ENCODE peak calls at places on chromosome 11, in six cellular contexts. One of them, this sample, is unnamed.
A peak's percentile ranks its signal among the peaks of the same experiment; 100 is the strongest.

GRCh38 chr11:17838102-17838501 is 103.5 kb downstream of the KCNC1 start:
- ATAC-seq in Panc1: no peak
- ATAC-seq in K562: no peak
- ATAC-seq in HepG2: no peak
- ATAC-seq in GM12878: no peak
- ATAC-seq in HCT116: no peak
- ATAC-seq in this sample: no peak

GRCh38 chr11:59954219-59954847 is 9.5 kb upstream of the OOSP4A start:
- ATAC-seq in GM12878: no peak
- ATAC-seq in HCT116: no peak
- ATAC-seq in K562: no peak
- ATAC-seq in HepG2: no peak
- ATAC-seq in Panc1: no peak
- ATAC-seq in this sample: no peak

GRCh38 chr11:73542175-73542574 is 55.7 kb downstream of the FAM168A start:
- ATAC-seq in HCT116: no peak
- ATAC-seq in HepG2: no peak
- ATAC-seq in K562: no peak
- ATAC-seq in Panc1: no peak
- ATAC-seq in GM12878: no peak
- ATAC-seq in this sample: no peak

GRCh38 chr11:35112056-35112845 is 26.7 kb upstream of the CD44 start:
- ATAC-seq in HepG2: no peak
- ATAC-seq in GM12878: no peak
- ATAC-seq in Panc1: no peak
- ATAC-seq in HCT116: no peak
- ATAC-seq in K562: no peak
- ATAC-seq in this sample: no peak

GRCh38 chr11:119567667-119568582 is 145.0 kb upstream of the THY1 start:
- ATAC-seq in HepG2: no peak
- ATAC-seq in HCT116: peak; percentile 20
- ATAC-seq in K562: peak; percentile 70
- ATAC-seq in Panc1: no peak
- ATAC-seq in GM12878: peak; percentile 90
- ATAC-seq in this sample: peak; percentile 43

GRCh38 chr11:75476716-75477613 is 44.0 kb upstream of the KLHL35 start:
- ATAC-seq in Panc1: no peak
- ATAC-seq in GM12878: no peak
- ATAC-seq in HCT116: no peak
- ATAC-seq in K562: no peak
- ATAC-seq in HepG2: no peak
- ATAC-seq in this sample: no peak

GRCh38 chr11:117071344-117071787 is 26.9 kb downstream of the SIK3 start:
- ATAC-seq in Panc1: no peak
- ATAC-seq in HepG2: peak; percentile 83
- ATAC-seq in K562: peak; percentile 81
- ATAC-seq in GM12878: no peak
- ATAC-seq in HCT116: no peak
- ATAC-seq in this sample: no peak

GRCh38 chr11:100151944-100152343 is 535.1 kb upstream of the ARHGAP42 start:
- ATAC-seq in GM12878: no peak
- ATAC-seq in HepG2: no peak
- ATAC-seq in HCT116: no peak
- ATAC-seq in Panc1: no peak
- ATAC-seq in K562: no peak
- ATAC-seq in this sample: no peak

GRCh38 chr11:46808804-46809431 is 37.2 kb downstream of the CKAP5 start:
- ATAC-seq in HCT116: peak; percentile 75
- ATAC-seq in HepG2: peak; percentile 77
- ATAC-seq in Panc1: peak; percentile 71
- ATAC-seq in GM12878: peak; percentile 34
- ATAC-seq in K562: peak; percentile 86
- ATAC-seq in this sample: no peak

GRCh38 chr11:27201454-27202302 is 161.1 kb downstream of the BBOX1 start:
- ATAC-seq in HepG2: peak; percentile 93
- ATAC-seq in K562: peak; percentile 85
- ATAC-seq in HCT116: no peak
- ATAC-seq in Panc1: peak; percentile 87
- ATAC-seq in GM12878: no peak
- ATAC-seq in this sample: peak; percentile 54

GRCh38 chr11:41245704-41246398 is 213.6 kb downstream of the LRRC4C start:
- ATAC-seq in GM12878: peak; percentile 73
- ATAC-seq in HCT116: no peak
- ATAC-seq in Panc1: no peak
- ATAC-seq in HepG2: peak; percentile 61
- ATAC-seq in K562: no peak
- ATAC-seq in this sample: no peak

GRCh38 chr11:118921121-118921928 is 4.4 kb downstream of the BCL9L start:
- ATAC-seq in HCT116: no peak
- ATAC-seq in GM12878: no peak
- ATAC-seq in Panc1: no peak
- ATAC-seq in HepG2: peak; percentile 30
- ATAC-seq in K562: no peak
- ATAC-seq in this sample: peak; percentile 45

GRCh38 chr11:9263840-9264380 is 1.2 kb downstream of the DENND5A start:
- ATAC-seq in HCT116: no peak
- ATAC-seq in Panc1: peak; percentile 3
- ATAC-seq in K562: peak; percentile 30
- ATAC-seq in GM12878: peak; percentile 83
- ATAC-seq in HepG2: peak; percentile 19
- ATAC-seq in this sample: no peak

GRCh38 chr11:9787981-9788521 is 124.2 kb downstream of the SWAP70 start:
- ATAC-seq in K562: no peak
- ATAC-seq in HepG2: no peak
- ATAC-seq in Panc1: no peak
- ATAC-seq in GM12878: no peak
- ATAC-seq in HCT116: no peak
- ATAC-seq in this sample: peak; percentile 74

GRCh38 chr11:130510407-130511006 is 62.1 kb downstream of the ADAMTS15 start:
- ATAC-seq in K562: no peak
- ATAC-seq in Panc1: peak; percentile 79
- ATAC-seq in GM12878: no peak
- ATAC-seq in HCT116: no peak
- ATAC-seq in HepG2: no peak
- ATAC-seq in this sample: no peak

GRCh38 chr11:75656044-75656726 is 12.7 kb downstream of the MAP6 start:
- ATAC-seq in Panc1: no peak
- ATAC-seq in HepG2: peak; percentile 57
- ATAC-seq in HCT116: no peak
- ATAC-seq in GM12878: no peak
- ATAC-seq in K562: peak; percentile 48
- ATAC-seq in this sample: no peak

GRCh38 chr11:116339306-116339705 is 433.5 kb downstream of the BUD13 start:
- ATAC-seq in K562: no peak
- ATAC-seq in HepG2: peak; percentile 89
- ATAC-seq in HCT116: no peak
- ATAC-seq in Panc1: no peak
- ATAC-seq in GM12878: no peak
- ATAC-seq in this sample: no peak

GRCh38 chr11:69644071-69644961 is 3.4 kb downstream of the CCND1 start:
- ATAC-seq in HCT116: peak; percentile 6
- ATAC-seq in Panc1: peak; percentile 1
- ATAC-seq in GM12878: no peak
- ATAC-seq in HepG2: peak; percentile 68
- ATAC-seq in K562: peak; percentile 33
- ATAC-seq in this sample: peak; percentile 74

GRCh38 chr11:114243461-114244372 is 52.5 kb upstream of the NNMT start:
- ATAC-seq in K562: peak; percentile 50
- ATAC-seq in HCT116: no peak
- ATAC-seq in HepG2: no peak
- ATAC-seq in GM12878: no peak
- ATAC-seq in Panc1: peak; percentile 23
- ATAC-seq in this sample: peak; percentile 58

GRCh38 chr11:70111269-70112016 is 33.3 kb downstream of the ANO1 start:
- ATAC-seq in GM12878: no peak
- ATAC-seq in K562: peak; percentile 97
- ATAC-seq in HCT116: peak; percentile 60
- ATAC-seq in Panc1: peak; percentile 54
- ATAC-seq in HepG2: no peak
- ATAC-seq in this sample: no peak

GRCh38 chr11:75795276-75796090 is 19.5 kb upstream of the UVRAG start:
- ATAC-seq in GM12878: no peak
- ATAC-seq in K562: no peak
- ATAC-seq in HCT116: peak; percentile 44
- ATAC-seq in Panc1: no peak
- ATAC-seq in HepG2: peak; percentile 80
- ATAC-seq in this sample: no peak

GRCh38 chr11:3816673-3817072 is 8.3 kb downstream of the PGAP2 start:
- ATAC-seq in HCT116: no peak
- ATAC-seq in Panc1: no peak
- ATAC-seq in K562: no peak
- ATAC-seq in GM12878: no peak
- ATAC-seq in HepG2: no peak
- ATAC-seq in this sample: no peak

GRCh38 chr11:62497132-62497915 is 49.3 kb downstream of the AHNAK start:
- ATAC-seq in K562: peak; percentile 5
- ATAC-seq in HCT116: peak; percentile 77
- ATAC-seq in Panc1: peak; percentile 85
- ATAC-seq in GM12878: peak; percentile 75
- ATAC-seq in HepG2: peak; percentile 81
- ATAC-seq in this sample: peak; percentile 29

GRCh38 chr11:14678350-14678749 is 34.7 kb downstream of the PDE3B start:
- ATAC-seq in K562: no peak
- ATAC-seq in GM12878: no peak
- ATAC-seq in HepG2: no peak
- ATAC-seq in Panc1: no peak
- ATAC-seq in HCT116: no peak
- ATAC-seq in this sample: no peak

GRCh38 chr11:72950685-72951084 is 136.5 kb downstream of the ATG16L2 start:
- ATAC-seq in HCT116: no peak
- ATAC-seq in Panc1: no peak
- ATAC-seq in HepG2: no peak
- ATAC-seq in K562: no peak
- ATAC-seq in GM12878: no peak
- ATAC-seq in this sample: no peak

GRCh38 chr11:76616676-76617552 is 53.6 kb downstream of the LRRC32 start:
- ATAC-seq in Panc1: no peak
- ATAC-seq in GM12878: no peak
- ATAC-seq in K562: no peak
- ATAC-seq in HepG2: no peak
- ATAC-seq in HCT116: no peak
- ATAC-seq in this sample: no peak

GRCh38 chr11:7597620-7598019 is 75.7 kb downstream of the CYB5R2 start:
- ATAC-seq in GM12878: no peak
- ATAC-seq in HCT116: peak; percentile 60
- ATAC-seq in K562: no peak
- ATAC-seq in HepG2: no peak
- ATAC-seq in Panc1: no peak
- ATAC-seq in this sample: no peak

GRCh38 chr11:7596975-7597391 is 76.3 kb downstream of the CYB5R2 start:
- ATAC-seq in K562: no peak
- ATAC-seq in HCT116: no peak
- ATAC-seq in GM12878: no peak
- ATAC-seq in Panc1: no peak
- ATAC-seq in HepG2: no peak
- ATAC-seq in this sample: no peak

GRCh38 chr11:7603031-7603781 is 70.1 kb downstream of the CYB5R2 start:
- ATAC-seq in Panc1: no peak
- ATAC-seq in HCT116: no peak
- ATAC-seq in GM12878: no peak
- ATAC-seq in HepG2: no peak
- ATAC-seq in K562: no peak
- ATAC-seq in this sample: peak; percentile 40

GRCh38 chr11:7599209-7599608 is 74.1 kb downstream of the CYB5R2 start:
- ATAC-seq in HepG2: no peak
- ATAC-seq in K562: peak; percentile 19
- ATAC-seq in Panc1: no peak
- ATAC-seq in GM12878: no peak
- ATAC-seq in HCT116: no peak
- ATAC-seq in this sample: no peak

DNA sequence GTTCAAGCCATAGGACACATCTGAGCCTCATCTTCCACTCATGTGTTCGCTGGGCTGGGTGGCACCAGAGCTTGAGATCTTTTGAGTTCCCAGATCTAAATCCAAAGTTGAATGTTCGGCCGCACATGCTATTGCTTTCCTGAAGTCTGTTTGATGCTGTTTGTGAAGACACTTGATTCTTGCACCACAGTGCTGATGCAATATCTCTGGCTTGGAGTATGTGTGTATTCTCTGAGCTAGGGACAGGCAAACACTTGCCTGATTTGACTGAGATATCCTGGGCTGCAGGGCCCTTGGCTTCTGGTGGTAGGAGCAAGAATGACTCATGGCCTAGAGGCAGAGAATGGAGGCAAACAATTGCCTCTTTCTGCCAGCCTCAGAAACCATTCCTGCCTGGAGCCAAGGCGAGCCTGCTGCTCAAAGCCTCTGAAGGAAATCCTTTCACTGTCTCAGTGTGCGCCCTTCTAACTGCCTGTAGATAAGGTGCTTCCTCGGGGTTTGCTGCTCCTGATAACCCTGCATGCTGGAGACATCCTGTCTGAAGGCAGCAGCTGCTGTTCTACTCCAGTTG is 73.0 kb downstream of the CYB5R2 start:
- ATAC-seq in GM12878: no peak
- ATAC-seq in Panc1: peak; percentile 78
- ATAC-seq in K562: peak; percentile 87
- ATAC-seq in HepG2: peak; percentile 97
- ATAC-seq in HCT116: peak; percentile 55
- ATAC-seq in this sample: peak; percentile 90
- TF ChIP-seq POLR2AphosphoS5 in GM12878: no peak
- TF ChIP-seq POLR2AphosphoS5 in Panc1: no peak
- TF ChIP-seq POLR2AphosphoS5 in K562: no peak
- TF ChIP-seq POLR2AphosphoS5 in HepG2: no peak
- TF ChIP-seq POLR2AphosphoS5 in HCT116: no peak
- TF ChIP-seq POLR2AphosphoS5 in this sample: peak; percentile 24

DNA sequence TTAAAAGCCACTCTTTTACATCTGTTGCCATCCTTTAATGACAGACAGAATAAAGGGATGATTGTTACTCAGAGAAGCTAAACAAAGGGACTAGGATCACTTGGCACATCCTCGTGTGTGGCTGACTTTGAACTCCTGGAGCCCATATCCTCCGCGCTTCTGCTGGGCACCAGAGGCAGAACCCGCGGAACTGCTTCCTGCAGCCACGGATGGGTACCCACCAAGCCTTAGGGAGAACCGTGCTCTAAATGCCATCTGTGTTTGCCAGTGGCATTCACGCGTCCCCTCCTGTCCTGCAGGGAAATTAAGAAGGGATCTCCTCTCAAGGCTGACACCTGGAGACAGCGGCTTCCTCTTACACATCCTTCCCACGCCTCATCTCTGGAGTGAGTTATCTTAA is 294.4 kb downstream of the NTM start:
- ATAC-seq in GM12878: no peak
- ATAC-seq in HepG2: no peak
- ATAC-seq in Panc1: no peak
- ATAC-seq in HCT116: no peak
- ATAC-seq in K562: no peak
- ATAC-seq in this sample: no peak
- H3K4me1 ChIP-seq in GM12878: no peaks in the 10 kb centered on the region
- H3K4me1 ChIP-seq in HepG2: no peaks in the 10 kb centered on the region
- H3K4me1 ChIP-seq in Panc1: no peaks in the 10 kb centered on the region
- H3K4me1 ChIP-seq in HCT116: no peaks in the 10 kb centered on the region
- H3K4me1 ChIP-seq in K562: no peaks in the 10 kb centered on the region
- H3K4me1 ChIP-seq in this sample: no peaks in the 10 kb centered on the region

GRCh38 chr11:68431984-68432600 is 28.5 kb upstream of the PPP6R3 start:
- ATAC-seq in K562: no peak
- ATAC-seq in HepG2: no peak
- ATAC-seq in GM12878: no peak
- ATAC-seq in HCT116: no peak
- ATAC-seq in Panc1: no peak
- ATAC-seq in this sample: no peak
- H3K36me3 ChIP-seq in K562: peaks cover 59% of the 10 kb centered on the region
- H3K36me3 ChIP-seq in HepG2: peaks cover 76% of the 10 kb centered on the region
- H3K36me3 ChIP-seq in GM12878: peaks cover 16% of the 10 kb centered on the region
- H3K36me3 ChIP-seq in HCT116: peaks cover 23% of the 10 kb centered on the region
- H3K36me3 ChIP-seq in Panc1: peaks cover 15% of the 10 kb centered on the region
- H3K36me3 ChIP-seq in this sample: peaks cover 99% of the 10 kb centered on the region

GRCh38 chr11:60978546-60979380 is 7.3 kb downstream of the CD6 start:
- ATAC-seq in GM12878: peak; percentile 71
- ATAC-seq in HepG2: no peak
- ATAC-seq in K562: no peak
- ATAC-seq in Panc1: no peak
- ATAC-seq in HCT116: no peak
- ATAC-seq in this sample: no peak
- TF ChIP-seq POLR2AphosphoS5 in GM12878: no peak
- TF ChIP-seq POLR2AphosphoS5 in HepG2: no peak
- TF ChIP-seq POLR2AphosphoS5 in K562: no peak
- TF ChIP-seq POLR2AphosphoS5 in Panc1: no peak
- TF ChIP-seq POLR2AphosphoS5 in HCT116: no peak
- TF ChIP-seq POLR2AphosphoS5 in this sample: no peak

This sample was measured in gastroesophageal sphincter.